ENCODE peak calls at places on chromosomes 3 and 15, in four cellular contexts. T, L, C and B are unnamed samples.

GRCh38 chr15:49418811-49419210 is 4.2 kb upstream of the FGF7 start:
- DNase-seq in T (no peak), L (no peak), C (no peak), B (no peak)

GRCh38 chr3:179073816-179074215 is 2.2 kb upstream of the ZMAT3 start:
- DNase-seq in T (no peak), L (no peak), C (no peak), B (no peak)

GRCh38 chr15:28936481-28936881 is 50.7 kb downstream of the APBA2 start:
- DNase-seq in T (no peak), L (no peak), C (no peak), B (no peak)

GRCh38 chr3:71784201-71784913 is 591 bp downstream of the PROK2 start:
- DNase-seq in T (no peak), L (no peak), C (no peak), B (no peak)

GRCh38 chr3:108475220-108475782 is 35.1 kb downstream of the MYH15 start:
- DNase-seq in T (no peak), L (no peak), C (no peak), B (no peak)

GRCh38 chr3:9066775-9067174 is 103.5 kb upstream of the RAD18 start:
- DNase-seq in T (no peak), L (no peak), C (no peak), B (no peak)

GRCh38 chr15:78709263-78709882 is 68.4 kb upstream of the CHRNB4 start:
- DNase-seq in T (peak; percentile 71), L (peak; percentile 60), C (peak; percentile 63), B (no peak)

GRCh38 chr3:61685755-61686154 is 124.4 kb downstream of the PTPRG start:
- DNase-seq in T (no peak), L (no peak), C (no peak), B (no peak)

GRCh38 chr3:184284696-184285095 is 8.9 kb downstream of the ECE2 start:
- DNase-seq in T (peak; percentile 66), L (no peak), C (peak; percentile 22), B (no peak)

GRCh38 chr3:64234571-64234970 is 9.3 kb upstream of the PRICKLE2 start:
- DNase-seq in T (no peak), L (no peak), C (no peak), B (no peak)

DNA sequence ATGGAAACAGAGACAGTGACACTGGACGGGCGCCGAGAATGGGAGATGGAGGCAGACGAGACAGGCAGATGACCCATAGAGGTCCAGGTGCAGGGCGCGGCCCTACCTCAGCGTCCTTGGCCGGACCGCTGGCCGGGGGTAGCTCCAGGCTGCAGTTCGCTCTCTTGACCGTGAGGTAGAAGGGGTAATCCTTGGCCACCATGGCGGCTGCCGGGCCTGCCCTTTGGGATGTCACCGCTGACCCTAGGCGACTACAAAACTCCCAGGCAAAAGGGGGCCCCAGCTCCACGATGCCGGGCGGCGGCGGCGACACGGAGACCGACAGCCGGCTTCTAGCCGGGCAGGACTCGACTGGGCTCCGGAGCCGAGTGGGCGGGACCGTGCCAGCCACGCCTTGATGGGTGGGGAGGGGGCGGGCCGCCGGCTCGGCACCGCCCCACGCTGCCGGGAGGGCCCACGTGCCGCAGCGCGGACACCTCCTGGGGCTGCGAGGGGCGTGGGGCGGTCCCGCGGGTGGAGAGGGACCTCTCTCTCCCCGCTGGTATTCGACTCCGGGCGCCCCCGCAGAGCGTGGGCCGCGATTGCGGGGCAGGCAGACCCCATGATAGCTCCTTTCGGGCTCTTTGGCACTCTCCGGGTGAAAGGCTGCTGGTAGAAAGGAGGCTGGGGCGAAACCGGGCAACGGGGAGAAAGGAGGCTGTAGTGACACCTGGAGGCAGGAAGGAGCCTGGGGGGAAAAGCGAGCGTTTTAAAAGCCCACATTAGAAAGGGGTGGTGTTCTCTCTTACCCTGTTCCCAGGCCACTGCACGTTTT is at the start of gene ARHGEF3:
- DNase-seq in T (peak; percentile 94), L (peak; percentile 81), C (peak; percentile 91), B (peak; percentile 56)
- TF ChIP-seq CTCF in T (peak; percentile 55), L (peak; percentile 72), C (peak; percentile 72), B (peak; percentile 72)

GRCh38 chr15:73683624-73684536 is at the start of gene CD276:
- DNase-seq in T (peak; percentile 85), L (no peak), C (no peak), B (no peak)
- TF ChIP-seq CTCF in T (peak; percentile 8), L (no peak), C (no peak), B (no peak)

GRCh38 chr3:15303728-15304127 is 28.7 kb downstream of the SH3BP5 start:
- DNase-seq in T (no peak), L (no peak), C (no peak), B (no peak)

GRCh38 chr3:15303216-15303615 is 29.2 kb downstream of the SH3BP5 start:
- DNase-seq in T (no peak), L (no peak), C (no peak), B (no peak)

GRCh38 chr3:15307580-15307979 is 24.8 kb downstream of the SH3BP5 start:
- DNase-seq in T (no peak), L (no peak), C (no peak), B (no peak)

GRCh38 chr3:15306979-15307359 is 25.4 kb downstream of the SH3BP5 start:
- DNase-seq in T (no peak), L (no peak), C (no peak), B (no peak)

DNA sequence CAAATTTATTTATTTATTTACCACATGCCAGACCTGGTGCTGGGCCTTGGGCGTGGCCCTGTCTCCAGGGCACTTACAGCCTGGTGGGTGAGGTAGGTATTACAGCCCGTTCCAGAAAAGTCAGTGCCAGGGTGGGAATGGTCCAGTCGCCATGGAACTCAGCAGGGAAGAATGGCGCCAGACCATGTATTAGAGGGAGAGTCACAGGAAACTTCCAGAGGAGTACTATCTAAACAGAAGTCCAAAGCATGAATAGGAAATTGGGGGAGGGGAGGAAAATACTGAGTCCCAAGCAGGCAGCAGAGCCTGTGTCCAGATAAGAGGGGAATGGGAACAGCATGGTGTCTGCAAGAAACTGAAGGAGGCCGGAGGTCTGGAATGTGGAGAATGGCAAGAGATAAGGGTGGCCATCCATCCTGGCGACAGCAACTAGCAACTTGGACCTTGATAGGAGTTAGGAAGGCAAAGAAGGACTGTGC is 27.0 kb downstream of the SH3BP5 start:
- DNase-seq in T (no peak), L (no peak), C (no peak), B (no peak)
- TF ChIP-seq CTCF in T (no peak), L (peak; percentile 26), C (peak; percentile 30), B (peak; percentile 55)

DNA sequence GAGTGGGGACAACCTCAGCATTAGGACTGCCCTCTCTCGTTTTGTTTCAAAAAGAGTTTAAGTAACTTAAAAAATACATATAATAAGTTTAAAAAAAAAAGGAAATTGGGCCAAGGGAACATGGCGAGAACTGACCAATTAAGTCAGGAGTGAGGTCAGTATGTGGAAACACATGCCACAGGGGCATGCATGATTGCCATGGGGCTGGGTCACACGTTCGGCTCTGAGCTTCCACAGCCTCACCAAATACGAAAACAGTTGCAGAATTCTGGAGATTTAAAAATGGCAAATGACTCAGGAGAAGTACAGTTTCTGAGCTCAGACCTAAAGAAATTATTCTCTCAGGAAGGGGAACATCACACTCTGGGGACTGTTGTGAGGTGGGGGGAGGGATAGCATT is 24.1 kb downstream of the PDE8A start:
- DNase-seq in T (no peak), L (no peak), C (no peak), B (no peak)
- TF ChIP-seq CTCF in T (no peak), L (no peak), C (no peak), B (no peak)

DNA sequence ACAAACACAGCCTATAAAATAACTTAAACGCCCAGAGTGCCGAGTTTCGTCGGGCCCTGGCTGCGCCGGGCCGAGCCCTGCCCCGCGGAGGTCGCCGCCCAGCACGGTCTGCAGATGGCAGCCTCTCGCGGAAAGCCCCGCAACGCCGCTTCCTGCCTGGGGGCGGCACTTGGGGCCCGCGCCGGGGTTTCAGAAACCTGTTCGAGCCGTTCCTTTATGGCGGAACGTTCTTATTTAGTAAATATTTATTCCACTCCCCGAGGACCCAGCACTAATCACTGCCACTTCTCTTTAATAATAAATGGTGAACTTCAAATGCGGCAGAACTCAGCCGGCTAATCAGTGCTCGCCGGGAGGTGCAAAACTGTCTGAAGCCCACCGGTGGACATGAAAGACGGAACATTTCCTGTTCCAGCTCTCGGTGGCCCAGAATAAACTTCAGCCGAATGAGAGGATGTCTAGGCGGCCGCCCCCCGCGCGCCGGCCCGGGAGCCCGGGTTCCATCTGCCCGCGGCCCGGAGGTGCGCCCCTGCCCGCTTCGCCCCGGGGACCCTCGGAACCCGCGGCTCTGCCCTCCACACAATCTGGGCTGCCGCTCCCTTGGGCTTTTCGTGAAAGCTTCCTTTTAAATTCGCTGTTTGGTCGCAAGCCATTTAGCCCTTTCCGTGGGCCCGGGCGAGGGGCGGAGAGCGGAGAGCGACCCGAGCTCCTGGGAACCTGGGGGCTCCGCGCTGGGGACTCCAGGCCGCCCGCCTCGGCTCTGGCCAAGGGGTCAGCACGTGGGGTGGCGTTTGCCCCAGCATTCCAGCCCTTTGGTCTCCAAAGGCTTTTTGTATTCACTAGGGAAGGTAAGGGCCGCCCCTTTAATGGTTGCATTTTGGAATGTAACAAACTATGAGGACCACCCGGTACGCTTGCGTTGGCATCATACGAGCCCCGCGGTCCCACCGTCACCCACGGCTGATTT is 110.8 kb upstream of the ATP11B start:
- DNase-seq in T (peak; percentile 87), L (peak; percentile 4), C (peak; percentile 84), B (peak; percentile 24)
- TF ChIP-seq CTCF in T (peak; percentile 25), L (peak; percentile 22), C (peak; percentile 12), B (no peak)

GRCh38 chr15:72535911-72536310 is 61.8 kb downstream of the ARIH1 start:
- DNase-seq in T (no peak), L (no peak), C (no peak), B (no peak)

GRCh38 chr15:72536506-72536905 is 62.4 kb downstream of the ARIH1 start:
- DNase-seq in T (no peak), L (no peak), C (no peak), B (no peak)

GRCh38 chr15:72534522-72534921 is 60.4 kb downstream of the ARIH1 start:
- DNase-seq in T (no peak), L (peak; percentile 21), C (peak; percentile 6), B (no peak)

GRCh38 chr15:72538931-72539330 is 64.8 kb downstream of the ARIH1 start:
- DNase-seq in T (no peak), L (no peak), C (no peak), B (no peak)

GRCh38 chr15:72532991-72533601 is 59.0 kb downstream of the ARIH1 start:
- DNase-seq in T (no peak), L (no peak), C (peak; percentile 8), B (no peak)
- TF ChIP-seq CTCF in T (peak; percentile 37), L (peak; percentile 77), C (peak; percentile 28), B (peak; percentile 35)

GRCh38 chr3:65408531-65409181 is 630.1 kb downstream of the MAGI1 start:
- DNase-seq in T (no peak), L (no peak), C (no peak), B (no peak)

GRCh38 chr3:65411367-65411766 is 627.4 kb downstream of the MAGI1 start:
- DNase-seq in T (no peak), L (no peak), C (no peak), B (no peak)

GRCh38 chr3:65412591-65412990 is 626.1 kb downstream of the MAGI1 start:
- DNase-seq in T (no peak), L (no peak), C (no peak), B (no peak)
- TF ChIP-seq CTCF in T (no peak), L (no peak), C (no peak), B (no peak)

GRCh38 chr15:64355559-64356442 is at the start of gene CSNK1G1:
- DNase-seq in T (peak; percentile 95), L (peak; percentile 87), C (peak; percentile 96), B (peak; percentile 89)
- TF ChIP-seq CTCF in T (no peak), L (no peak), C (no peak), B (no peak)